ENCODE peak calls at places on chromosome 21, in five cellular contexts. H is stimulated activated CD4-positive, alpha-beta T cell treated with anti-CD3 and anti-CD28 coated beads, Interleukin-4, amount 100 ng/mL, for 4 hours; N is adrenal gland; Y is thoracic aorta; I is Panc1. C is an unnamed sample.

GRCh38 chr21:43363506-43364260 is 63.2 kb downstream of the SIK1 start:
- DNase-seq in H (no peak), N (no peak), Y (no peak), I (no peak), C (no peak)

GRCh38 chr21:42218836-42219605 is at the start of gene ABCG1:
- DNase-seq in H (peak; percentile 26), N (peak; percentile 70), Y (no peak), I (no peak), C (no peak)

GRCh38 chr21:38989745-38990423 is 184.2 kb downstream of the ETS2 start:
- DNase-seq in H (no peak), N (peak; percentile 29), Y (no peak), I (no peak), C (no peak)

GRCh38 chr21:46518983-46519583 is 60.4 kb downstream of the DIP2A start:
- DNase-seq in H (no peak), N (no peak), Y (no peak), I (no peak), C (no peak)

GRCh38 chr21:15966216-15966615 is 236.4 kb downstream of the USP25 start:
- DNase-seq in H (no peak), N (no peak), Y (no peak), I (no peak), C (no peak)

GRCh38 chr21:25350056-25350455 is 257.2 kb downstream of the MRPL39 start:
- DNase-seq in H (no peak), N (peak; percentile 45), Y (no peak), I (no peak), C (no peak)

GRCh38 chr21:45209685-45210284 is 77.9 kb downstream of the POFUT2 start:
- DNase-seq in H (no peak), N (no peak), Y (no peak), I (no peak), C (no peak)

GRCh38 chr21:18913914-18914313 is 510.3 kb upstream of the TMPRSS15 start:
- DNase-seq in H (no peak), N (no peak), Y (no peak), I (no peak), C (no peak)

GRCh38 chr21:27807596-27807995 is 840.7 kb upstream of the ADAMTS5 start:
- DNase-seq in H (no peak), N (no peak), Y (no peak), I (no peak), C (no peak)

GRCh38 chr21:39637971-39638628 is 25.4 kb downstream of the B3GALT5 start:
- DNase-seq in H (no peak), N (no peak), Y (no peak), I (no peak), C (no peak)

GRCh38 chr21:43782741-43783700 is 6.4 kb upstream of the RRP1 start:
- DNase-seq in H (no peak), N (no peak), Y (no peak), I (no peak), C (no peak)

GRCh38 chr21:32240708-32241433 is 38.0 kb downstream of the MIS18A start:
- DNase-seq in H (no peak), N (no peak), Y (no peak), I (no peak), C (no peak)

GRCh38 chr21:44304041-44304738 is 4.3 kb downstream of the PFKL start:
- DNase-seq in H (no peak), N (no peak), Y (no peak), I (no peak), C (no peak)

GRCh38 chr21:31180256-31181088 is 142.2 kb upstream of the KRTAP19-8 start:
- DNase-seq in H (no peak), N (no peak), Y (no peak), I (no peak), C (peak; percentile 19)